ENCODE peak calls at places on chromosomes 16 and 17, in eight cellular contexts. F, A, Z, Y, N, C, K and G are unnamed samples.
A peak's percentile ranks its signal among the peaks of the same experiment; 100 is the strongest.

GRCh38 chr16:66486773-66487579 is 59.9 kb downstream of the BEAN1 start:
- DNase-seq in C (no peak), N (no peak), A (no peak), K (no peak), F (no peak), Z (no peak), Y (no peak), G (no peak)

GRCh38 chr17:40552806-40553693 is 12.2 kb downstream of the CCR7 start:
- DNase-seq in K (no peak), Z (no peak), Y (no peak), C (no peak), N (no peak), A (no peak), F (peak; percentile 8), G (no peak)

GRCh38 chr16:87145181-87146176 is 171.7 kb downstream of the C16orf95 start:
- DNase-seq in C (no peak), Z (no peak), F (no peak), Y (no peak), A (no peak), K (no peak), N (no peak), G (no peak)

GRCh38 chr17:78137392-78138203 is 7.0 kb downstream of the TMC8 start:
- DNase-seq in K (no peak), Z (no peak), N (peak; percentile 27), A (no peak), C (no peak), Y (no peak), F (peak; percentile 59), G (no peak)

GRCh38 chr16:72112906-72113615 is 19.4 kb downstream of the DHX38 start:
- DNase-seq in A (no peak), N (no peak), K (no peak), C (no peak), F (no peak), Y (no peak), Z (no peak), G (peak; percentile 32)

GRCh38 chr17:30344283-30345088 is 10.6 kb upstream of the TMIGD1 start:
- DNase-seq in F (no peak), Z (no peak), N (no peak), C (no peak), Y (no peak), A (peak; percentile 11), K (no peak), G (peak; percentile 63)

GRCh38 chr17:1829189-1829578 is 518 bp downstream of the SMYD4 start:
- DNase-seq in N (no peak), F (peak; percentile 23), A (no peak), Y (no peak), Z (peak; percentile 68), K (no peak), C (no peak), G (no peak)

GRCh38 chr17:13520899-13521572 is 80.7 kb downstream of the HS3ST3A1 start:
- DNase-seq in N (no peak), K (no peak), A (no peak), Z (no peak), F (no peak), Y (no peak), C (no peak), G (no peak)

GRCh38 chr16:73771196-73771595 is 525.4 kb upstream of the PSMD7 start:
- DNase-seq in C (no peak), A (no peak), Z (no peak), N (no peak), Y (no peak), K (no peak), F (no peak), G (peak; percentile 19)

GRCh38 chr16:8355714-8356113 is 234.6 kb downstream of the TMEM114 start:
- DNase-seq in Y (no peak), C (no peak), A (no peak), F (no peak), Z (no peak), N (no peak), K (no peak), G (no peak)

GRCh38 chr16:11079657-11080187 is 135.4 kb downstream of the CLEC16A start:
- DNase-seq in Y (no peak), Z (peak; percentile 70), F (no peak), C (no peak), A (no peak), K (no peak), N (no peak), G (no peak)

GRCh38 chr17:17767497-17768286 is 69.1 kb downstream of the SREBF1 start:
- DNase-seq in N (no peak), K (no peak), C (no peak), A (no peak), Y (no peak), F (no peak), Z (no peak), G (no peak)

GRCh38 chr17:83080641-83081560 is 1.5 kb downstream of the METRNL start:
- DNase-seq in K (no peak), C (no peak), Z (no peak), N (no peak), A (no peak), F (no peak), Y (peak; percentile 55), G (no peak)

GRCh38 chr16:64459821-64460220 is 662.0 kb downstream of the CDH11 start:
- DNase-seq in N (no peak), K (no peak), C (no peak), F (no peak), A (no peak), Y (no peak), Z (no peak), G (peak; percentile 35)

GRCh38 chr17:42190491-42191180 is 3.7 kb downstream of the GHDC start:
- DNase-seq in C (no peak), Z (no peak), A (no peak), Y (no peak), N (no peak), F (no peak), K (no peak), G (no peak)

GRCh38 chr17:77233635-77234334 is 93.0 kb downstream of the SEC14L1 start:
- DNase-seq in N (no peak), C (no peak), A (no peak), K (no peak), F (no peak), Y (no peak), Z (no peak), G (peak; percentile 46)

GRCh38 chr16:86991679-86992078 is 325.5 kb downstream of the C16orf95 start:
- DNase-seq in K (no peak), C (no peak), Z (peak; percentile 61), N (no peak), F (no peak), Y (no peak), A (no peak), G (no peak)